ENCODE peak calls at places on chromosome 7, in seven cellular contexts. V is GM12878, I is K562, C is HCT116, O is SK-N-SH, F is H1, M is HepG2. S is an unnamed sample.

GRCh38 chr7:19916011-19916410 is 142.6 kb upstream of the TMEM196 start:
- DNase-seq in C (peak), F (no peak), I (no peak), O (no peak), V (no peak), M (no peak), S (no peak)

GRCh38 chr7:157409753-157410727 is 73.2 kb downstream of the DNAJB6 start:
- DNase-seq in M (no peak), C (no peak), O (no peak), V (no peak), F (no peak), I (no peak), S (no peak)

GRCh38 chr7:79412438-79412837 is 41.0 kb downstream of the MAGI2 start:
- DNase-seq in F (no peak), O (no peak), I (no peak), M (no peak), C (no peak), V (no peak), S (no peak)

GRCh38 chr7:71239517-71239916 is 107.6 kb downstream of the GALNT17 start:
- DNase-seq in C (no peak), O (no peak), M (no peak), F (no peak), I (no peak), V (no peak), S (no peak)

GRCh38 chr7:77531038-77531437 is 6.1 kb upstream of the PTPN12 start:
- DNase-seq in I (no peak), O (no peak), F (no peak), C (no peak), M (no peak), V (no peak), S (no peak)

GRCh38 chr7:128728608-128729007 is 10.6 kb upstream of the CALU start:
- DNase-seq in I (no peak), F (no peak), V (no peak), M (no peak), O (no peak), C (no peak), S (no peak)

GRCh38 chr7:157721468-157722136 is 384.8 kb downstream of the DNAJB6 start:
- DNase-seq in I (no peak), M (no peak), C (no peak), F (no peak), O (no peak), V (no peak), S (no peak)

GRCh38 chr7:19030280-19030679 is 87.2 kb downstream of the TWIST1 start:
- DNase-seq in O (no peak), I (no peak), V (no peak), F (no peak), C (no peak), M (no peak), S (no peak)

GRCh38 chr7:26555971-26556830 is 264.5 kb downstream of the SNX10 start:
- DNase-seq in F (no peak), I (no peak), C (no peak), V (no peak), M (no peak), O (peak), S (no peak)

GRCh38 chr7:78571292-78571691 is 772.7 kb downstream of the PHTF2 start:
- DNase-seq in I (no peak), V (no peak), O (no peak), C (no peak), F (no peak), M (no peak), S (no peak)

DNA sequence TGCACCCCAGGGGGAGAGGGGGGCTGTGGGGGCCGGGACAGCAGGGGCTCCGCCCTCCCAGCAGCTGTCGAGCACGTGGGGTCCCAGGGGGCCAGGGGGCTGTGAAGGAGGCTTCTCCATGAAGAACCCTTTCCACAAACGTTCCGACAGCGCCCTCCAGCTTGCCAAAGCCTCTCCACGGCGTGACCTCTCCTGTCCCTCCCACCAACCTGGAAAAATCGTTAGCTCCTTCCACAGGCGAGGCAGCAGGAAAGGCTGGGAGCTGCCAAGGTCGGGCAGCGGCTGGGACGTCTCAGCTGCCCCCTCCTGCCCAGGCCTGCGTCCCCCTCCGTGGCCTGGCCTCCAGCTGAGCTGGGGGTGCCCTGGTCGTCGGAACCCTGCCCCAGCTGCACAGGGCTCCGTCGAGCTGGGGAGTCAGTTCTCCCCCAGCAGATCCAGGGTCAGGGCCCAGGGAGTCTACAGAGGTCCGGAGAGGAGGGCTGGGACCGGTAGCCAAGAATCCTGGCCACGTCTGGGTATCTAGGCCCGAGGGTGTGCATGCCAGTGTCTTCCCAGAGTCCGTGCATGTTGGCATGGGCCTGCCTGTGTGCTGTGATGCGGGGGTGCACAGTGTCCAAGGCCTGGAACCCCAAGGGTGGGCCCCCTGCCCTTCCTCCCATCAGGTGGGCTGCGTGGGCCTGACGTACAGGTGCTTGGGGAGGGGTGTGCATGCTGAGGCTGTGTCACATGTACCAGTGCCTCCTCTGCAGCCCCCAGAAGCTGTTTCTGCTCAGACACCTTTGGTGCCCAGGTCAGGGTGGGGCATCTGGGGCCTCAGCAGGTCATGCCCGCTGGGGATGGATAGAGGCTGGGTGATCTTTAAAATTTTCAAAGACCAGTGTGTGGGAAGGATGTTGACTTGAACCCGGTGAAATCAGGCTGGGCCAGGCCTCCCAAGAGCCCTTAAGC is 66.5 kb downstream of the UNCX start:
- DNase-seq in I (no peak), V (no peak), F (peak), O (peak), C (no peak), M (no peak), S (no peak)
- TF ChIP-seq JUND in I (no peak), V (no peak), F (no peak), O (no peak), C (no peak), M (no peak), S (no peak)

DNA sequence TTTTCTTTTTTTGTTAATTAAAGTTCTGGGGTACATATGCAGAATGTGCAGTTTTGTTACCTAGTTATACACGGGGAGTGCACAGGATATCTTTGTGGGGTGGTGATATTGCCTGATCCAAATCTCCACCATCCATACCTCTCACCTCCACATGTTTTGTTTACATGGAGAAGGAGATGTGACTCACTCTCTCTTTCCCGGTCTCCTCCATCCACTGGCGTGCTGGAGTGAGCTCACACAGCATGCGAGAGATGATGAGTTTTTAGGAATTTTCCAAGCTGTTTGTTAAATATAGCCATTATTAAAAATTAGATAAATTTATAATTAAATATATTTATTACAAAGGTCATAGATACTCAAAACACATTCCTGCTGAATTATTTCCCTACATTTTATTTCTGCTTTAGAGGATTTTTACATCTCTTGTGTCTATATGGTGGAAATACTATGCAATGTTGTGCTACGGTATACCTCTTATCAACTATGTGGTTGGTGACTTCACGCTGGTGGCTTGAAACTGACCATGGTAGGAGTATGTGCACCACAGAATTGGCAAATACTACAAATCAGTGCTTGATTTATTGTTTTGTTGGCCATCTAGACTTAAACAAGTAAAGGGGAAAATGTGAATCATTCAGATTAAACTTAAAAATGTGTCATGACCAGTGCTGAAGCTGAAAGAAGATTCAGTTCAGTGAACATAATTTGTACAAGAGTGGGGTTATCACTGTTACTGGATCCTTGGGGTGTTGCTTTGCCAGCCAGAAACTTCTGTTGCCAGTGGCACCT is 107.9 kb upstream of the FAM180A start:
- DNase-seq in V (no peak), I (no peak), O (no peak), C (no peak), M (no peak), F (no peak), S (no peak)
- TF ChIP-seq JUND in V (no peak), I (no peak), O (no peak), C (no peak), M (no peak), F (no peak), S (no peak)

DNA sequence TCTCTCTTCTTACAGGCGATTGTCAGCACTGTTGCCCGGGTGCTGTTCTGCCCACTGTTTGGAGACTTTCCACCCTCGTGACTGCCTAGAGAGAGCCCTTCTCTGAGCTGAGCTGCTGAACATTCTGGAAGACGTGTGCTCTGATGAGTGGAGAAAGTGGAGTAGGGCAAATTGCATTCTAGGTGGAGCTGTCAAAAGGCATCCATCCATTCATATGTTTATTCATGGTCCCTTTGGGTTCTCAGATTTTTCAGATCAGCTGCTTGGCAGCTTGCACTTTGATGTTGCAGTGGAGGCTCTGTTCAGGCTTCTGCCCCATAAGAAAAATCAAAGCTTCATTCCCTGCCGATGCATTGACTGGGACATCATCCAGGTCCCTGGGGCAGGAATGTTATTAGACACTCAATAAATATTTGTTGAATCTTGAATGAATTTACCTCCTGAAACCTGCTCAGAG is 120.7 kb upstream of the EEPD1 start:
- DNase-seq in M (no peak), V (no peak), O (no peak), C (no peak), I (no peak), F (no peak), S (peak)
- TF ChIP-seq JUND in M (no peak), V (no peak), O (peak), C (no peak), I (no peak), F (no peak), S (no peak)

GRCh38 chr7:47878662-47879061 is 69.6 kb downstream of the PKD1L1 start:
- DNase-seq in F (no peak), C (no peak), O (peak), I (no peak), M (no peak), V (no peak), S (no peak)
- TF ChIP-seq JUND in F (no peak), C (no peak), O (no peak), I (no peak), M (no peak), V (no peak), S (no peak)

GRCh38 chr7:64102656-64103400 is 57.6 kb downstream of the ZNF727 start:
- DNase-seq in O (no peak), V (no peak), M (no peak), F (no peak), C (no peak), I (no peak), S (no peak)

GRCh38 chr7:64101126-64101942 is 56.1 kb downstream of the ZNF727 start:
- DNase-seq in I (no peak), F (no peak), O (no peak), M (no peak), V (no peak), C (no peak), S (no peak)

GRCh38 chr7:64101943-64102655 is 56.9 kb downstream of the ZNF727 start:
- DNase-seq in C (no peak), M (no peak), I (no peak), F (no peak), V (no peak), O (no peak), S (no peak)

DNA sequence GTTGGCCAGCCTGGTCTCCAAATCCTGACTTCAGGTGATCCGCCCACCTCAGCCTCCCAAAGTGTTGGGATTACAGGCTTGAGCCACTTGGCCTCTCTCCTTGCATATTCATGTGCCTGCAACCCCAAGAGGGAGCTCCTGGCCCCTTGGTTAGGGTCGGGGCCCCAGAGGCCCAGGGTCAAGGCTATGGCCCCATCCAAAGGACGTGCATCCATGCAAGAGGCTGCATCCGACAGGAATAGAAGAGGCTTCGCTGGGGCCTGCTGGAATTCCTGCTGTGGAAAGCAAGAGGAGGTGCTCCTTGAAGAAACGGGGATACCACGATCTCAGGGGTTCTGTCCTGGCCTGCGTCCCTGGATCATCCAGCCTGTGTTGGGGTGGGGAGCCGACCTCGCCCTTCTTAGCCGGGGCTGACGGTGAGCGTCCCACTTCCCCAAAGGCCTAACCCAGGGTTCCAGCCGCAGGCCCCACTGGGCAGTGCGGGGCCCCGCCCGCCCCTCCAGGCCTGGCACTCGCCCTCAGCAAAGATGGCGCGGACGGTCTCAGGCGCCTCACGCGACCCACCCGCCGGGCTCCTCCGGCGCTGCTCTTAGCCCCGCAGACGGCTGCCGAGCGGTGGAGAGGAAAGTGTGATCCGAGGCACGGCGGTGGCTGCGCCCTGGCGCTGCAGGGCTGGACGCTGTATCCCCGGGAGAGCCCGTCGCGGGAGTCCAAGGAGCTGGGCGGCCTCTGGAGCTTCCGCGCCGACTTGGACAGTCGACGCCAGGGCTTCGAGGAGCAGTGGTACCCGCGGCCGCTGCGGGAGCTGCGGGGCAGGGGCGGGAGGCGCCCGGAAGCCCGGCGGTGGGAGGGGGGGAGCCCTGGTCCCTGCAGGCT is 54.7 kb downstream of the ZNF727 start:
- DNase-seq in V (no peak), C (no peak), F (no peak), O (no peak), M (no peak), I (no peak), S (no peak)
- TF ChIP-seq JUND in V (no peak), C (no peak), F (no peak), O (no peak), M (no peak), I (no peak), S (no peak)

DNA sequence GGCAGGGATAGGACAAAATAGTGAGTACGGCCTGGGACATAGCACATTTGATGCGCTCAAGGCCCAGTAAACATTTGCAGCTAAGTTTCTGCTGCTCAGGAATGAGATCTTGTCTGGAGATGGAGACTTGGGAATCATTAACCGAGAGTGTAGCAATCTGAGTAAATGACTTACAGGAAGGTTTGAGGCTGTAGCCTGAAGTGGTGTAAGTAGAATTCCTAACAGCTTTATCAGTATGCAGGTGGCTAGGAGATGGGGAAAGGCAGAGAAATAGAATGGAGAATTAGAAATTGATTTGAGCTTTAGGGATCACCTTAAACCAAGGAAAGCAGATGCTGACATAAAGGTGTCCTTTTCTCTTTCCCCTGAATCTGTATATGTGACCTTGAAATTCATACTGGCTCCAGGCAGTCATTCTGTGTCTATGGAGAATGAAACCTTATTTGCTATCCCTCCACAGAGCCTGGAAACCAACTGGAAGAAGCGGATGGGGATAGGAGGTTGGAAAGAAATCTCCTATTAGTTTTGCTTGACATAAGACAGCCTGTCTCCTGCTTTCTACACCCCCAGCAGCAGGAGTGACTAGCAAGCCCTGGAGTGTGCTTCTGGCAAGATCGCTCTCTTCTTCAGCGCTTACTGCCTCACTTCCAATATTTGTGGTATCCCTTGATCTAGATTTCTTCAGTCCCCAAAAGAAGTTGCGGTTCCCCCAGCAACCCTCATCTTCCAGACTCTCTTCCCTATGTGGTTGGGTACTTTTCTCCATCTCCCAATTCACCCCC is 6.4 kb upstream of the PON2 start:
- DNase-seq in O (no peak), I (no peak), C (no peak), V (no peak), M (peak), F (no peak), S (no peak)
- TF ChIP-seq JUND in O (no peak), I (no peak), C (no peak), V (no peak), M (no peak), F (no peak), S (no peak)

GRCh38 chr7:2607122-2607912 is 24.5 kb upstream of the TTYH3 start:
- DNase-seq in F (no peak), I (no peak), M (no peak), O (peak), V (no peak), C (no peak), S (no peak)
- TF ChIP-seq JUND in F (no peak), I (no peak), M (no peak), O (no peak), V (no peak), C (no peak), S (no peak)

DNA sequence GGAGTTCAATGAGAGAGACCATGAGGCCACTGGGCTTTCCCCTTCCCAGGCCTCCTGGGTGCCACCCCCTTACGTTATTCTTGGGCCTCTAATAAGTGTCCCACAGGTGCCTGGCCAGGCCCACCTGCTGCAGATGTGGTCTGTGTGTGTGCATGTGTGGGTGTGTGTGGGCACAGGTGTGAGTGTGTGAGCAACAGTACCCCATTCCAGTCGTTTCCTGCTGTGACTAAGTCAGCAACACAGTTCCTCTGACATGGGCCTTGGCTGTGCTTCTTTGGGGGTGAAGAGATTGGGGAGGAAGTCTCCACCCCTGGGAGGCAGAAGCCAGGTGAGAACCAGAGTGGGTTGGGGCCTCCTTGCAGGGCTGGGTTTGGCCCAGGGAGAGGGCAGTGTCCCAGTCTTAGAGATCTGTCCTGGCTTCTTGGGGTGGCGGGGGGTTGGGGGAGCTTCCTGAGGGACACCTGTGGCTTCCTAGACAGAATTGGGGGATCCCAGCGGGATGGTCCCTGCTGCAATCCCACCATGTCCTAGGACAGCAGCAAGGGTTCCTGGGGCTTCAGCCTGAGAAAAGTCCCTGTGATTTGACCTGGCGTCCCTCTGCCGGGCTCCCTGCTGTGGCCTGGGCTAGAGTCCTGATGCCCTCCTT is 4.1 kb upstream of the PILRB start:
- DNase-seq in M (no peak), F (no peak), C (no peak), V (no peak), I (no peak), O (no peak), S (no peak)
- TF ChIP-seq JUND in M (no peak), F (no peak), C (no peak), V (no peak), I (no peak), O (no peak), S (no peak)

S was measured in T47D.